ENCODE peak calls at places on chromosome 20, in ten cellular contexts. One of them, this sample, is unnamed.
A peak's percentile ranks its signal among the peaks of the same experiment; 100 is the strongest.

GRCh38 chr20:1108437-1108920 is 9.9 kb upstream of the PSMF1 start:
- DNase-seq in GM20000: peak; percentile 71
- DNase-seq in foreskin fibroblast: peak; percentile 21
- DNase-seq in nephron progenitor cell: peak; percentile 70
- DNase-seq in adrenal gland: peak; percentile 59
- DNase-seq in A673: peak; percentile 58
- DNase-seq in A549: peak; percentile 75
- DNase-seq in left lung: peak; percentile 81
- DNase-seq in astrocyte: no peak
- DNase-seq in astrocyte of the spinal cord: peak; percentile 17
- DNase-seq in this sample: peak; percentile 71

GRCh38 chr20:13694420-13695150 is 55.9 kb upstream of the TASP1 start:
- DNase-seq in adrenal gland: no peak
- DNase-seq in left lung: no peak
- DNase-seq in GM20000: no peak
- DNase-seq in foreskin fibroblast: no peak
- DNase-seq in astrocyte: peak; percentile 37
- DNase-seq in A673: no peak
- DNase-seq in nephron progenitor cell: no peak
- DNase-seq in A549: no peak
- DNase-seq in astrocyte of the spinal cord: no peak
- DNase-seq in this sample: no peak

GRCh38 chr20:39853664-39854063 is 835.4 kb downstream of the MAFB start:
- DNase-seq in astrocyte: peak; percentile 89
- DNase-seq in adrenal gland: no peak
- DNase-seq in A549: no peak
- DNase-seq in A673: no peak
- DNase-seq in foreskin fibroblast: peak; percentile 83
- DNase-seq in nephron progenitor cell: peak; percentile 58
- DNase-seq in astrocyte of the spinal cord: peak; percentile 50
- DNase-seq in GM20000: peak; percentile 18
- DNase-seq in left lung: no peak
- DNase-seq in this sample: no peak

GRCh38 chr20:58420798-58421496 is 31.9 kb downstream of the VAPB start:
- DNase-seq in GM20000: no peak
- DNase-seq in adrenal gland: no peak
- DNase-seq in nephron progenitor cell: no peak
- DNase-seq in A549: peak; percentile 47
- DNase-seq in left lung: no peak
- DNase-seq in astrocyte: peak; percentile 71
- DNase-seq in astrocyte of the spinal cord: peak; percentile 58
- DNase-seq in foreskin fibroblast: peak; percentile 73
- DNase-seq in A673: no peak
- DNase-seq in this sample: no peak

GRCh38 chr20:52105045-52105572 is 86.5 kb downstream of the ZFP64 start:
- DNase-seq in GM20000: peak; percentile 41
- DNase-seq in astrocyte of the spinal cord: peak; percentile 42
- DNase-seq in left lung: peak; percentile 73
- DNase-seq in nephron progenitor cell: peak; percentile 80
- DNase-seq in astrocyte: peak; percentile 44
- DNase-seq in A549: peak; percentile 55
- DNase-seq in A673: peak; percentile 87
- DNase-seq in adrenal gland: peak; percentile 32
- DNase-seq in foreskin fibroblast: peak; percentile 19
- DNase-seq in this sample: peak; percentile 37

GRCh38 chr20:39876974-39877615 is 811.9 kb downstream of the MAFB start:
- DNase-seq in adrenal gland: no peak
- DNase-seq in nephron progenitor cell: peak; percentile 33
- DNase-seq in left lung: no peak
- DNase-seq in A549: no peak
- DNase-seq in A673: no peak
- DNase-seq in astrocyte of the spinal cord: no peak
- DNase-seq in foreskin fibroblast: no peak
- DNase-seq in GM20000: no peak
- DNase-seq in astrocyte: peak; percentile 47
- DNase-seq in this sample: no peak

GRCh38 chr20:58044286-58044685 is 184.2 kb downstream of the ANKRD60 start:
- DNase-seq in nephron progenitor cell: no peak
- DNase-seq in astrocyte: no peak
- DNase-seq in A549: no peak
- DNase-seq in foreskin fibroblast: no peak
- DNase-seq in A673: no peak
- DNase-seq in left lung: no peak
- DNase-seq in adrenal gland: no peak
- DNase-seq in astrocyte of the spinal cord: no peak
- DNase-seq in GM20000: no peak
- DNase-seq in this sample: no peak

GRCh38 chr20:10492065-10492464 is 57.0 kb downstream of the SLX4IP start:
- DNase-seq in left lung: no peak
- DNase-seq in GM20000: no peak
- DNase-seq in foreskin fibroblast: peak; percentile 61
- DNase-seq in A549: no peak
- DNase-seq in astrocyte: peak; percentile 57
- DNase-seq in A673: no peak
- DNase-seq in adrenal gland: no peak
- DNase-seq in astrocyte of the spinal cord: peak; percentile 52
- DNase-seq in nephron progenitor cell: no peak
- DNase-seq in this sample: no peak

GRCh38 chr20:51020657-51021056 is 2.2 kb downstream of the KCNG1 start:
- DNase-seq in left lung: no peak
- DNase-seq in GM20000: no peak
- DNase-seq in adrenal gland: no peak
- DNase-seq in foreskin fibroblast: no peak
- DNase-seq in nephron progenitor cell: no peak
- DNase-seq in A673: no peak
- DNase-seq in astrocyte of the spinal cord: no peak
- DNase-seq in astrocyte: no peak
- DNase-seq in A549: no peak
- DNase-seq in this sample: no peak

GRCh38 chr20:49427751-49428518 is 54.5 kb downstream of the KCNB1 start:
- DNase-seq in astrocyte: no peak
- DNase-seq in A673: no peak
- DNase-seq in A549: no peak
- DNase-seq in nephron progenitor cell: no peak
- DNase-seq in left lung: no peak
- DNase-seq in GM20000: no peak
- DNase-seq in astrocyte of the spinal cord: peak; percentile 52
- DNase-seq in foreskin fibroblast: no peak
- DNase-seq in adrenal gland: no peak
- DNase-seq in this sample: no peak

GRCh38 chr20:13382786-13383185 is 161.7 kb downstream of the ISM1 start:
- DNase-seq in adrenal gland: no peak
- DNase-seq in nephron progenitor cell: no peak
- DNase-seq in A549: no peak
- DNase-seq in GM20000: no peak
- DNase-seq in foreskin fibroblast: no peak
- DNase-seq in left lung: no peak
- DNase-seq in astrocyte of the spinal cord: no peak
- DNase-seq in astrocyte: no peak
- DNase-seq in A673: no peak
- DNase-seq in this sample: no peak

GRCh38 chr20:57350086-57350710 is 857 bp upstream of the RAE1 start:
- DNase-seq in left lung: no peak
- DNase-seq in GM20000: no peak
- DNase-seq in adrenal gland: no peak
- DNase-seq in astrocyte: peak; percentile 1
- DNase-seq in astrocyte of the spinal cord: no peak
- DNase-seq in foreskin fibroblast: peak; percentile 47
- DNase-seq in A549: no peak
- DNase-seq in A673: no peak
- DNase-seq in nephron progenitor cell: no peak
- DNase-seq in this sample: peak; percentile 55

GRCh38 chr20:44133424-44133823 is 53.6 kb downstream of the JPH2 start:
- DNase-seq in astrocyte of the spinal cord: no peak
- DNase-seq in foreskin fibroblast: no peak
- DNase-seq in astrocyte: no peak
- DNase-seq in A549: no peak
- DNase-seq in adrenal gland: no peak
- DNase-seq in left lung: no peak
- DNase-seq in nephron progenitor cell: no peak
- DNase-seq in GM20000: no peak
- DNase-seq in A673: no peak
- DNase-seq in this sample: no peak

GRCh38 chr20:24376523-24377085 is 92.8 kb upstream of the SYNDIG1 start:
- DNase-seq in A549: no peak
- DNase-seq in left lung: no peak
- DNase-seq in A673: no peak
- DNase-seq in foreskin fibroblast: peak; percentile 25
- DNase-seq in GM20000: no peak
- DNase-seq in astrocyte of the spinal cord: peak; percentile 61
- DNase-seq in astrocyte: peak; percentile 32
- DNase-seq in nephron progenitor cell: no peak
- DNase-seq in adrenal gland: no peak
- DNase-seq in this sample: no peak

GRCh38 chr20:62703853-62704228 is 4.8 kb upstream of the NTSR1 start:
- DNase-seq in astrocyte of the spinal cord: peak; percentile 3
- DNase-seq in foreskin fibroblast: no peak
- DNase-seq in GM20000: no peak
- DNase-seq in A673: no peak
- DNase-seq in astrocyte: no peak
- DNase-seq in adrenal gland: no peak
- DNase-seq in A549: no peak
- DNase-seq in left lung: no peak
- DNase-seq in nephron progenitor cell: no peak
- DNase-seq in this sample: no peak

GRCh38 chr20:64212750-64213149 is 42.8 kb upstream of the PCMTD2 start:
- DNase-seq in foreskin fibroblast: peak; percentile 65
- DNase-seq in left lung: no peak
- DNase-seq in astrocyte of the spinal cord: peak; percentile 29
- DNase-seq in GM20000: no peak
- DNase-seq in adrenal gland: peak; percentile 86
- DNase-seq in nephron progenitor cell: no peak
- DNase-seq in astrocyte: peak; percentile 36
- DNase-seq in A673: no peak
- DNase-seq in A549: no peak
- DNase-seq in this sample: peak; percentile 42

GRCh38 chr20:31587545-31588389 is 17.3 kb upstream of the ID1 start:
- DNase-seq in nephron progenitor cell: peak; percentile 26
- DNase-seq in adrenal gland: no peak
- DNase-seq in astrocyte of the spinal cord: no peak
- DNase-seq in foreskin fibroblast: no peak
- DNase-seq in left lung: peak; percentile 89
- DNase-seq in A549: no peak
- DNase-seq in A673: no peak
- DNase-seq in astrocyte: no peak
- DNase-seq in GM20000: peak; percentile 68
- DNase-seq in this sample: no peak

GRCh38 chr20:60206259-60206658 is 248.0 kb downstream of the CDH26 start:
- DNase-seq in nephron progenitor cell: peak; percentile 41
- DNase-seq in A673: peak; percentile 82
- DNase-seq in left lung: no peak
- DNase-seq in astrocyte: peak; percentile 20
- DNase-seq in foreskin fibroblast: no peak
- DNase-seq in A549: peak; percentile 18
- DNase-seq in GM20000: peak; percentile 13
- DNase-seq in astrocyte of the spinal cord: peak; percentile 55
- DNase-seq in adrenal gland: no peak
- DNase-seq in this sample: no peak
- TF ChIP-seq CTCF in nephron progenitor cell: peak; percentile 26
- TF ChIP-seq CTCF in A673: peak; percentile 64
- TF ChIP-seq CTCF in left lung: no peak
- TF ChIP-seq CTCF in astrocyte: peak; percentile 35
- TF ChIP-seq CTCF in foreskin fibroblast: peak; percentile 66
- TF ChIP-seq CTCF in A549: peak; percentile 19
- TF ChIP-seq CTCF in GM20000: no peak
- TF ChIP-seq CTCF in astrocyte of the spinal cord: peak; percentile 58
- TF ChIP-seq CTCF in adrenal gland: peak; percentile 14
- TF ChIP-seq CTCF in this sample: no peak

DNA sequence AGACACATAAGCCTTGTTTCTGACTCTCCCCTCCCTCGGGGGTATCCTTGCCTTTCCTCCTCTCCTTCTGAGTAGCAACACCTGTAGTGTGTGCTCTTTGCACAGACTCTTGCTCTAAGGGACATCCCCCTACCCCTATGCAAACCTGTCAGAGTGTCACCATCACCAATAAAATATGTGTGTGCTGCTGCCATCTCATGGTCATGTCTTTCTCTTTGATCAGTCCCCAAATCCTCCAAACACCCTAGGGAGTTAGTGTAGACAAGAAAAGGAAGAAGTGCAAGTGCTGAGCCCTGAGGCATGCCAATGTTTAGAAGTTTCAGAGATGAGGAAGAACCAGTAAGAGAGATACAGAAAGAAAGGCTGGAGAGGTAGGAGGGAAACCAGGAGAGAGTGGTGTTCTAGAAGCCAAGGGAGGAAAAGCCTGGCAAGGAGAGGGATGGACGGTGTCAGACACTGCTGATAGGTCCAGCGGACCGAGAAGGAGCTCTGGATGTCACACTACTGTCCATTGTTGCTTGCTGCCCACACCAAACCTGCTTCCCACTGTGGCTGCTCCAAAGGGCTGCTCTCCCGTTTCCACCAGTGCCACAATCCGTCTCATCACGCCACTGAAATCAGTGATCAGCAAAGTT is 16.4 kb downstream of the TRMT6 start:
- DNase-seq in nephron progenitor cell: no peak
- DNase-seq in A673: peak; percentile 56
- DNase-seq in astrocyte: no peak
- DNase-seq in left lung: no peak
- DNase-seq in foreskin fibroblast: no peak
- DNase-seq in A549: peak; percentile 41
- DNase-seq in GM20000: peak; percentile 63
- DNase-seq in adrenal gland: no peak
- DNase-seq in astrocyte of the spinal cord: no peak
- DNase-seq in this sample: no peak
- TF ChIP-seq CTCF in nephron progenitor cell: no peak
- TF ChIP-seq CTCF in A673: peak; percentile 48
- TF ChIP-seq CTCF in astrocyte: no peak
- TF ChIP-seq CTCF in left lung: no peak
- TF ChIP-seq CTCF in foreskin fibroblast: no peak
- TF ChIP-seq CTCF in A549: peak; percentile 72
- TF ChIP-seq CTCF in GM20000: peak; percentile 10
- TF ChIP-seq CTCF in adrenal gland: peak; percentile 35
- TF ChIP-seq CTCF in astrocyte of the spinal cord: peak; percentile 23
- TF ChIP-seq CTCF in this sample: no peak

DNA sequence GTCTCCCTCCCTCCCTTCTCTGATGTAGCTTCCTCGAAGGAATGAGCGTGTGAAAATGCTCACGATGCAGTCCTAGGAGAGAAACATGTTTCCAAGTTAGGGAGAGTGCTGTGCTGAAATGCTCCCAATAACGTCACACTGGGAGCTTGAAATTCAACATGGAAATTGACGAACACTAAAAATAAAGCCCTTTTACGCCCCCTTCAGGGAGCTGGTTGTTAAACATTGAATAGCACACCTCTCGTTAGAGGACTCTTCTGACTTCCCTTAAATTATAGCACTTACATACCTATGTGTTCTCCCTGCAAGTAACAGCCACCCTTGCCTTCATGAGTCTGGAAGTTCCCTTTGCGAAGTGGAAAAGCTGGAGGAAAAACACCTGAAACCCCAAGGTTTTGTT is 88.6 kb downstream of the BFSP1 start:
- DNase-seq in A549: no peak
- DNase-seq in nephron progenitor cell: no peak
- DNase-seq in A673: peak; percentile 55
- DNase-seq in left lung: no peak
- DNase-seq in foreskin fibroblast: no peak
- DNase-seq in astrocyte of the spinal cord: no peak
- DNase-seq in adrenal gland: no peak
- DNase-seq in GM20000: no peak
- DNase-seq in astrocyte: no peak
- DNase-seq in this sample: no peak
- TF ChIP-seq CTCF in A549: no peak
- TF ChIP-seq CTCF in nephron progenitor cell: peak; percentile 29
- TF ChIP-seq CTCF in A673: peak; percentile 56
- TF ChIP-seq CTCF in left lung: no peak
- TF ChIP-seq CTCF in foreskin fibroblast: no peak
- TF ChIP-seq CTCF in astrocyte of the spinal cord: no peak
- TF ChIP-seq CTCF in adrenal gland: no peak
- TF ChIP-seq CTCF in GM20000: no peak
- TF ChIP-seq CTCF in astrocyte: no peak
- TF ChIP-seq CTCF in this sample: no peak

GRCh38 chr20:38649275-38649891 is 47.8 kb downstream of the ARHGAP40 start:
- DNase-seq in GM20000: peak; percentile 44
- DNase-seq in adrenal gland: no peak
- DNase-seq in astrocyte of the spinal cord: no peak
- DNase-seq in A549: no peak
- DNase-seq in A673: peak; percentile 37
- DNase-seq in foreskin fibroblast: no peak
- DNase-seq in nephron progenitor cell: peak; percentile 36
- DNase-seq in astrocyte: peak; percentile 6
- DNase-seq in left lung: no peak
- DNase-seq in this sample: no peak
- TF ChIP-seq CTCF in GM20000: peak; percentile 48
- TF ChIP-seq CTCF in adrenal gland: peak; percentile 43
- TF ChIP-seq CTCF in astrocyte of the spinal cord: peak; percentile 59
- TF ChIP-seq CTCF in A549: peak; percentile 58
- TF ChIP-seq CTCF in A673: peak; percentile 55
- TF ChIP-seq CTCF in foreskin fibroblast: peak; percentile 52
- TF ChIP-seq CTCF in nephron progenitor cell: peak; percentile 47
- TF ChIP-seq CTCF in astrocyte: peak; percentile 39
- TF ChIP-seq CTCF in left lung: no peak
- TF ChIP-seq CTCF in this sample: no peak